ENCODE peak calls at places on chromosomes 4 and X, in seven cellular contexts. C is head of caudate nucleus; E is activated CD4-positive, alpha-beta T cell treated with anti-CD3 and anti-CD28 coated beads, Interleukin-2, amount 50 U/mL, for 48 hours; S is tibial nerve; J is hepatic stellate cell; P is stimulated activated CD8-positive, alpha-beta memory T cell treated with anti-CD3 and anti-CD28 coated beads, Interleukin-4, amount 100 ng/mL, for 24 hours; B is AG10803. Q is an unnamed sample.

GRCh38 chr4:67087897-67088296 is 457.4 kb downstream of the CENPC start:
- DNase-seq in C (peak; percentile 11), E (peak; percentile 46), S (peak; percentile 64), J (no peak), P (peak; percentile 4), B (peak; percentile 5), Q (peak; percentile 30)

GRCh38 chrX:85109235-85109634 is 105.6 kb downstream of the APOOL start:
- DNase-seq in C (no peak), E (peak; percentile 2), S (no peak), J (no peak), P (no peak), B (no peak), Q (peak; percentile 13)

GRCh38 chr4:138269175-138269574 is 27.0 kb upstream of the SLC7A11 start:
- DNase-seq in C (no peak), E (no peak), S (no peak), J (no peak), P (no peak), B (no peak), Q (no peak)

GRCh38 chrX:40175416-40176255 is 77.9 kb upstream of the BCOR start:
- DNase-seq in C (peak; percentile 43), E (peak; percentile 74), S (peak; percentile 63), J (peak; percentile 49), P (no peak), B (no peak), Q (no peak)

GRCh38 chr4:139530833-139531427 is 25.1 kb downstream of the SETD7 start:
- DNase-seq in C (peak; percentile 23), E (peak; percentile 50), S (peak; percentile 73), J (peak; percentile 58), P (peak; percentile 28), B (peak; percentile 18), Q (peak; percentile 48)

GRCh38 chr4:134585972-134586371 is 384.4 kb upstream of the PABPC4L start:
- DNase-seq in C (no peak), E (no peak), S (no peak), J (no peak), P (no peak), B (no peak), Q (no peak)

GRCh38 chr4:159105761-159106243 is 2.9 kb downstream of the RAPGEF2 start:
- DNase-seq in C (no peak), E (peak; percentile 28), S (peak; percentile 13), J (no peak), P (no peak), B (peak; percentile 40), Q (no peak)

GRCh38 chr4:78288327-78288726 is 231.2 kb downstream of the FRAS1 start:
- DNase-seq in C (no peak), E (no peak), S (no peak), J (no peak), P (no peak), B (peak; percentile 86), Q (no peak)

GRCh38 chr4:173264960-173265281 is 69.2 kb downstream of the HMGB2 start:
- DNase-seq in C (no peak), E (no peak), S (no peak), J (no peak), P (no peak), B (no peak), Q (no peak)

GRCh38 chrX:71653344-71653743 is 14.0 kb upstream of the LOC101059915 start:
- DNase-seq in C (no peak), E (no peak), S (no peak), J (no peak), P (no peak), B (no peak), Q (no peak)

GRCh38 chr4:169147217-169147616 is 123.5 kb downstream of the SH3RF1 start:
- DNase-seq in C (no peak), E (no peak), S (no peak), J (no peak), P (no peak), B (peak; percentile 64), Q (no peak)

GRCh38 chr4:95835672-95836071 is 4.2 kb upstream of the PDHA2 start:
- DNase-seq in C (no peak), E (no peak), S (no peak), J (no peak), P (no peak), B (no peak), Q (no peak)

GRCh38 chrX:87003031-87003430 is 514.6 kb upstream of the KLHL4 start:
- DNase-seq in C (no peak), E (no peak), S (no peak), J (no peak), P (no peak), B (no peak), Q (no peak)

GRCh38 chr4:126395661-126396060 is 1080.9 kb downstream of the FAT4 start:
- DNase-seq in C (no peak), E (no peak), S (no peak), J (no peak), P (no peak), B (peak; percentile 35), Q (no peak)

GRCh38 chr4:5568931-5569330 is 139.4 kb downstream of the EVC2 start:
- DNase-seq in C (no peak), E (no peak), S (no peak), J (no peak), P (no peak), B (no peak), Q (no peak)

GRCh38 chr4:145307763-145308430 is 127.5 kb upstream of the OTUD4 start:
- DNase-seq in C (peak; percentile 9), E (no peak), S (no peak), J (no peak), P (no peak), B (no peak), Q (no peak)

GRCh38 chrX:38154818-38155217 is 65.9 kb downstream of the SRPX start:
- DNase-seq in C (no peak), E (no peak), S (no peak), J (no peak), P (no peak), B (peak; percentile 31), Q (no peak)

GRCh38 chrX:13463608-13464007 is 105.8 kb upstream of the EGFL6 start:
- DNase-seq in C (no peak), E (no peak), S (peak; percentile 52), J (peak; percentile 24), P (no peak), B (peak; percentile 87), Q (no peak)

GRCh38 chrX:21132686-21133393 is 241.4 kb upstream of the CNKSR2 start:
- DNase-seq in C (no peak), E (no peak), S (no peak), J (no peak), P (no peak), B (no peak), Q (no peak)

GRCh38 chr4:80103615-80104014 is 30.6 kb upstream of the ANTXR2 start:
- DNase-seq in C (no peak), E (no peak), S (no peak), J (no peak), P (no peak), B (no peak), Q (no peak)

GRCh38 chr4:7051144-7051495 is 7.9 kb downstream of the TADA2B start:
- DNase-seq in C (no peak), E (no peak), S (no peak), J (no peak), P (no peak), B (no peak), Q (no peak)

GRCh38 chr4:154818230-154818629 is 37.2 kb downstream of the RBM46 start:
- DNase-seq in C (no peak), E (no peak), S (no peak), J (no peak), P (no peak), B (no peak), Q (no peak)

GRCh38 chr4:76950846-76951321 is 1.3 kb downstream of the SEPTIN11 start:
- DNase-seq in C (no peak), E (no peak), S (no peak), J (peak; percentile 37), P (no peak), B (peak; percentile 76), Q (no peak)

GRCh38 chr4:80268081-80268823 is 1.8 kb downstream of the FGF5 start:
- DNase-seq in C (no peak), E (no peak), S (no peak), J (peak; percentile 53), P (no peak), B (peak; percentile 47), Q (no peak)

Q was measured in NCI-H460.